ENCODE peak calls at places on chromosomes 6 and 20, in nine cellular contexts. M is spleen; W is CD8-positive, alpha-beta memory T cell; F is aorta; C is small intestine; U is stomach; K is neural progenitor cell; L is CD4-positive, CD25-positive, alpha-beta regulatory T cell; B is fibroblast of lung. S is an unnamed sample.

GRCh38 chr20:32189691-32190607 is 17.6 kb downstream of the PLAGL2 start:
- DNase-seq in L (peak; percentile 48), W (peak; percentile 37), U (peak; percentile 57), C (peak; percentile 39), K (peak; percentile 90), F (peak; percentile 71), B (peak; percentile 38), M (peak; percentile 81), S (no peak)

GRCh38 chr6:118571121-118571520 is 23.0 kb downstream of the PLN start:
- DNase-seq in B (no peak), M (no peak), K (no peak), U (no peak), L (no peak), C (no peak), W (no peak), F (no peak), S (no peak)

GRCh38 chr6:87393026-87393622 is 14.6 kb upstream of the CFAP206 start:
- DNase-seq in M (no peak), L (peak; percentile 83), K (peak; percentile 74), B (peak; percentile 63), W (peak; percentile 48), F (no peak), U (no peak), C (peak; percentile 64), S (no peak)

GRCh38 chr6:105282801-105283585 is 103.2 kb upstream of the POPDC3 start:
- DNase-seq in L (no peak), C (no peak), W (no peak), M (no peak), K (no peak), U (no peak), B (no peak), F (no peak), S (no peak)

GRCh38 chr6:38783436-38784228 is 68.5 kb downstream of the DNAH8 start:
- DNase-seq in F (no peak), U (no peak), W (no peak), L (no peak), C (no peak), M (no peak), B (no peak), K (peak; percentile 33), S (no peak)

GRCh38 chr20:46113071-46113470 is 5.0 kb upstream of the CD40 start:
- DNase-seq in C (no peak), B (no peak), F (no peak), W (no peak), U (no peak), L (no peak), K (no peak), M (no peak), S (no peak)

GRCh38 chr6:159443521-159443920 is 249.5 kb downstream of the SOD2 start:
- DNase-seq in K (no peak), W (no peak), U (no peak), C (no peak), F (no peak), M (no peak), L (no peak), B (no peak), S (no peak)

GRCh38 chr20:35285806-35286076 is 1.2 kb upstream of the EIF6 start:
- DNase-seq in F (no peak), L (no peak), M (no peak), K (no peak), U (no peak), B (no peak), C (peak; percentile 59), W (no peak), S (no peak)

GRCh38 chr6:96211341-96211740 is 195.6 kb downstream of the FUT9 start:
- DNase-seq in B (no peak), F (no peak), K (no peak), M (no peak), L (no peak), U (no peak), C (no peak), W (no peak), S (no peak)

GRCh38 chr6:56048601-56049000 is 173.2 kb upstream of the BMP5 start:
- DNase-seq in M (no peak), W (no peak), F (no peak), U (no peak), L (no peak), C (no peak), K (no peak), B (no peak), S (no peak)

GRCh38 chr20:57000441-57000968 is 265.9 kb downstream of the BMP7 start:
- DNase-seq in W (no peak), M (no peak), U (no peak), B (no peak), C (no peak), L (no peak), K (no peak), F (no peak), S (no peak)

GRCh38 chr6:13091192-13091591 is 237.1 kb downstream of the TBC1D7 start:
- DNase-seq in U (no peak), K (no peak), M (no peak), F (no peak), C (no peak), B (no peak), W (no peak), L (no peak), S (no peak)

DNA sequence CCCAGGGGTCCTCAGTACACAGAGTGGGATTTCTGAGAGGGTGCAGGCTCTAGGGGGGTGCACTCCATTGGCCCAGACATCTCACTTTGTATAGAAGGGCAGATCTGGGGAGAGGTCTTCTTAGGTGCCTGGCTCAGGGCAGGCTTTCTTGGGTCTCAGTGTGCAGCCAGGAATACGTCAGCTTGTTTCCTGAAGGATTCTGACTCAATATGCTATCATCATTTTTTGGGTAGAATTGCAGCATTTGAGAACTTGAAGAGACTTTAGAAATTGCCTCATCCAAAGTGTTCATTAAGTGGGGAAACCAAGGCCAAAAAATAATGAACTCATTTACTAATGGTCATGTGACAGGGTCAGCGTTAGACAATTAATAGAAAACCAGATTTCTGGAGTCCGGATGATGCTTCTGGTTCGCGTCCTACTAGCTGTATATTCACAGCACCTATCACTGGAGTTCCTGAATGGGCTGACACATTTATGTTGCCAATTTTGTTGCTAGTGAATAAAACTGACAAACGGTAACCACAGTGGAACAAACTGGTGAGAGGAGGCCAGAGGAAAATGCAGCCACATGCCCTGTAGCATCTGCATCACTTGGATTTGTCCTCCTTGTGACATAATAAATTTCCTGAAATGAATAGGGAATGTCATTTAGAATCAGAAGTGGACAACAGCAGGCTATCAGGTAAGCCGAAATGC is 238.9 kb downstream of the TBC1D7 start:
- DNase-seq in B (peak; percentile 27), U (no peak), F (no peak), K (no peak), W (no peak), C (no peak), M (no peak), L (no peak), S (no peak)
- H3K4me3 ChIP-seq in B (no peak overlapping the region), U (no peak overlapping the region), F (no peak overlapping the region), K (no peak overlapping the region), W (no peak overlapping the region), C (no peak overlapping the region), M (no peak overlapping the region), L (no peak overlapping the region), S (no peak overlapping the region)

DNA sequence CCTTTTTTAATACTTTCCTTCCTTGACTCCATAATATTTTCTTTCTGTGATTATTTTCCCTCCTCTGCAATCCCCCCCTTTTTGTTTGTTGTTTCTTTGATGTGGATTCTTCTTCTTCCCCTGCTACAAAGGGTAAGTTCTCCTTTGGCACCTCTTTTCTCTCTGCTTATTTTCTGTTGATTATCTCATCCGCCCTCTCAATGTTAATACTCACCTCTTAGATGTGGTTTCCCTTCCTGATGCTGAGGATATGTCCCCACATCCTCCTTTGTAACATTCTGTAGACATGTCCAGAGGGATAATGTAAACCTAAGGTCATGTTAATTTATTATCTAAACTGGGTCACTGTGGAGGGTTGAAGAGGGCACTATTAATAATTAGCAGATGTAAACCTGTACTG is 17.7 kb downstream of the FLRT3 start:
- DNase-seq in K (no peak), F (no peak), L (no peak), B (no peak), W (no peak), U (no peak), C (no peak), M (no peak), S (no peak)
- H3K9me3 ChIP-seq in K (no peaks in the 10 kb centered on the region), F (no peaks in the 10 kb centered on the region), L (no peaks in the 10 kb centered on the region), B (no peaks in the 10 kb centered on the region), W (no peaks in the 10 kb centered on the region), U (no peaks in the 10 kb centered on the region), C (no peaks in the 10 kb centered on the region), M (no peaks in the 10 kb centered on the region), S (no peaks in the 10 kb centered on the region)

GRCh38 chr6:152248987-152249386 is 388.2 kb downstream of the SYNE1 start:
- DNase-seq in U (no peak), W (no peak), C (no peak), B (no peak), L (no peak), M (no peak), K (no peak), F (no peak), S (no peak)

GRCh38 chr6:152240436-152240835 is 396.7 kb downstream of the SYNE1 start:
- DNase-seq in B (no peak), L (no peak), K (no peak), M (no peak), C (no peak), F (no peak), W (no peak), U (no peak), S (no peak)

GRCh38 chr6:152240983-152241766 is 396.0 kb downstream of the SYNE1 start:
- DNase-seq in L (no peak), F (no peak), M (no peak), B (no peak), U (no peak), C (no peak), K (no peak), W (no peak), S (no peak)

GRCh38 chr6:152246554-152247337 is 390.4 kb downstream of the SYNE1 start:
- DNase-seq in F (no peak), M (no peak), L (no peak), B (peak; percentile 32), K (no peak), U (no peak), W (no peak), C (no peak), S (no peak)

DNA sequence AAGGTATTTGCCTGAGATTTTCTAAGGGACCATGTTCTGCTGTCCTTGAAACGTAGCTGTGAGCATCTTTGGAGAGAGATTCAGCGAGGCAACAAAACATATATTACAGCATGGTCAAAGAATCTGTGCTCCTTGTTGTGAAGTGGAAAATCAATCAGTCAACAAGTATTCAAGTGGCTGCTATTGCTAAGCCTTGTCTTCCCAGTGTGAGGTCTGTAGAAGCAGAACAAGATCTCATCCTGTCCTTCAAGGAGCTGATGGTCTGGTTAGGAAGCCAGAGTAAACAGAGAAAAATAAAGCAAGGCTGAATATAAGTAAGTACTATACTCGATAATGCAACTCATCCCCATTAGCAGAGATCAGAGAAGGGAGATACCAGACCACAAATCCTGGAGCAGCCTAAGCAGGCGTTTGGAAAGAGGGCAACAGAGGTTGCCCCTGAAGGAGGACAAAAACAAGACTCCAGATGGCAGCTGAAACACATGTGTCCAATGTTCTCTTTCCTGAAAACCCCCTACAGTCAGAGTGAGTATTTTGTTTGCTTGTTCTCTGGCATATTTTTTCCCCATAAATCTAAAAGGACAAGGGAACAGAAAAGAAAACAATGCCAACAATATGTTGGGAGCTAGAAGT is 392.0 kb downstream of the SYNE1 start:
- DNase-seq in F (no peak), M (no peak), W (no peak), L (no peak), B (no peak), K (no peak), C (no peak), U (no peak), S (no peak)
- H3K36me3 ChIP-seq in F (peaks cover 6% of the 10 kb centered on the region), M (peaks cover 97% of the 10 kb centered on the region), W (peaks cover 25% of the 10 kb centered on the region), L (peaks cover 78% of the 10 kb centered on the region), B (no peaks in the 10 kb centered on the region), K (no peaks in the 10 kb centered on the region), C (no peaks in the 10 kb centered on the region), U (peaks cover 53% of the 10 kb centered on the region), S (peaks cover 4% of the 10 kb centered on the region)

GRCh38 chr20:63736893-63737689 is 627 bp downstream of the LIME1 start:
- DNase-seq in L (peak; percentile 81), K (no peak), B (no peak), F (peak; percentile 56), U (no peak), M (peak; percentile 89), C (peak; percentile 28), W (peak; percentile 73), S (no peak)
- H3K4me3 ChIP-seq in L (peak overlapping the region; percentile 84), K (peak overlapping the region; percentile 55), B (no peak overlapping the region), F (no peak overlapping the region), U (peak overlapping the region; percentile 59), M (peak overlapping the region; percentile 50), C (peak overlapping the region; percentile 17), W (peak overlapping the region; percentile 96), S (no peak overlapping the region)